ENCODE peak calls at places on chromosomes 13 and 19, in ten cellular contexts. R is psoas muscle, I is Calu3, O is adrenal gland, G is HCT116, A is cardiac muscle cell, N is nephron progenitor cell, V is neural crest cell, L is fibroblast of lung, U is ascending aorta. K is an unnamed sample.
A peak's percentile ranks its signal among the peaks of the same experiment; 100 is the strongest.

GRCh38 chr19:12996542-12997094 is 1.3 kb downstream of the NFIX start:
- DNase-seq in R (peak; percentile 83), I (no peak), O (peak; percentile 54), G (no peak), A (peak; percentile 47), N (no peak), V (no peak), L (peak; percentile 43), U (peak; percentile 70), K (no peak)

GRCh38 chr13:105847532-105848295 is 687.7 kb downstream of the EFNB2 start:
- DNase-seq in R (no peak), I (no peak), O (no peak), G (no peak), A (peak; percentile 12), N (no peak), V (no peak), L (peak; percentile 12), U (no peak), K (no peak)

GRCh38 chr13:77988355-77988754 is 69.7 kb upstream of the EDNRB start:
- DNase-seq in R (no peak), I (no peak), O (no peak), G (no peak), A (peak; percentile 8), N (no peak), V (no peak), L (no peak), U (no peak), K (no peak)

GRCh38 chr13:26614721-26615120 is 57.2 kb downstream of the WASF3 start:
- DNase-seq in R (no peak), I (no peak), O (no peak), G (no peak), A (no peak), N (no peak), V (no peak), L (no peak), U (no peak), K (no peak)

GRCh38 chr19:17953869-17954268 is 13.0 kb upstream of the KCNN1 start:
- DNase-seq in R (no peak), I (no peak), O (no peak), G (no peak), A (no peak), N (no peak), V (no peak), L (no peak), U (no peak), K (no peak)

GRCh38 chr13:33879044-33879596 is 61.2 kb downstream of the RFC3 start:
- DNase-seq in R (no peak), I (no peak), O (no peak), G (no peak), A (no peak), N (no peak), V (no peak), L (no peak), U (no peak), K (no peak)

GRCh38 chr19:19267305-19267704 is 5.8 kb downstream of the TM6SF2 start:
- DNase-seq in R (no peak), I (no peak), O (no peak), G (no peak), A (no peak), N (no peak), V (no peak), L (no peak), U (no peak), K (no peak)

GRCh38 chr19:29278716-29279115 is 65.8 kb upstream of the UQCRFS1 start:
- DNase-seq in R (no peak), I (no peak), O (no peak), G (no peak), A (no peak), N (no peak), V (no peak), L (no peak), U (no peak), K (no peak)

GRCh38 chr13:97004096-97004876 is 10.0 kb upstream of the OXGR1 start:
- DNase-seq in R (no peak), I (no peak), O (no peak), G (no peak), A (peak; percentile 91), N (no peak), V (no peak), L (peak; percentile 60), U (no peak), K (no peak)

GRCh38 chr13:113832204-113832603 is 31.7 kb downstream of the GAS6 start:
- DNase-seq in R (peak; percentile 57), I (no peak), O (no peak), G (no peak), A (no peak), N (no peak), V (no peak), L (no peak), U (no peak), K (no peak)

GRCh38 chr13:29976535-29976934 is 126.1 kb upstream of the UBL3 start:
- DNase-seq in R (no peak), I (no peak), O (no peak), G (no peak), A (no peak), N (no peak), V (no peak), L (no peak), U (no peak), K (no peak)

GRCh38 chr19:644789-645188 is 5.1 kb downstream of the FGF22 start:
- DNase-seq in R (no peak), I (no peak), O (no peak), G (no peak), A (no peak), N (no peak), V (no peak), L (no peak), U (no peak), K (no peak)

GRCh38 chr19:37930416-37930815 is 23.4 kb downstream of the SIPA1L3 start:
- DNase-seq in R (no peak), I (peak; percentile 45), O (peak; percentile 39), G (no peak), A (peak; percentile 46), N (no peak), V (no peak), L (no peak), U (no peak), K (no peak)

GRCh38 chr13:75839418-75839817 is 203.3 kb downstream of the LMO7 start:
- DNase-seq in R (no peak), I (no peak), O (no peak), G (no peak), A (no peak), N (no peak), V (no peak), L (no peak), U (no peak), K (no peak)

GRCh38 chr19:38290631-38291147 is 13.4 kb upstream of the C19orf33 start:
- DNase-seq in R (no peak), I (peak; percentile 82), O (no peak), G (no peak), A (peak; percentile 67), N (no peak), V (no peak), L (peak; percentile 91), U (no peak), K (no peak)

GRCh38 chr19:6800991-6801396 is 28.5 kb downstream of the VAV1 start:
- DNase-seq in R (no peak), I (peak; percentile 79), O (no peak), G (peak; percentile 39), A (peak; percentile 62), N (no peak), V (no peak), L (no peak), U (no peak), K (no peak)

GRCh38 chr13:27622102-27622820 is 569 bp downstream of the POLR1D start:
- DNase-seq in R (no peak), I (no peak), O (peak; percentile 40), G (no peak), A (no peak), N (no peak), V (no peak), L (peak; percentile 23), U (no peak), K (no peak)
- TF ChIP-seq CTCF in R (no peak), I (no peak), O (peak; percentile 10), G (no peak), A (peak; percentile 31), N (peak; percentile 8), V (peak; percentile 55), L (peak; percentile 14), U (peak; percentile 16), K (no peak)

DNA sequence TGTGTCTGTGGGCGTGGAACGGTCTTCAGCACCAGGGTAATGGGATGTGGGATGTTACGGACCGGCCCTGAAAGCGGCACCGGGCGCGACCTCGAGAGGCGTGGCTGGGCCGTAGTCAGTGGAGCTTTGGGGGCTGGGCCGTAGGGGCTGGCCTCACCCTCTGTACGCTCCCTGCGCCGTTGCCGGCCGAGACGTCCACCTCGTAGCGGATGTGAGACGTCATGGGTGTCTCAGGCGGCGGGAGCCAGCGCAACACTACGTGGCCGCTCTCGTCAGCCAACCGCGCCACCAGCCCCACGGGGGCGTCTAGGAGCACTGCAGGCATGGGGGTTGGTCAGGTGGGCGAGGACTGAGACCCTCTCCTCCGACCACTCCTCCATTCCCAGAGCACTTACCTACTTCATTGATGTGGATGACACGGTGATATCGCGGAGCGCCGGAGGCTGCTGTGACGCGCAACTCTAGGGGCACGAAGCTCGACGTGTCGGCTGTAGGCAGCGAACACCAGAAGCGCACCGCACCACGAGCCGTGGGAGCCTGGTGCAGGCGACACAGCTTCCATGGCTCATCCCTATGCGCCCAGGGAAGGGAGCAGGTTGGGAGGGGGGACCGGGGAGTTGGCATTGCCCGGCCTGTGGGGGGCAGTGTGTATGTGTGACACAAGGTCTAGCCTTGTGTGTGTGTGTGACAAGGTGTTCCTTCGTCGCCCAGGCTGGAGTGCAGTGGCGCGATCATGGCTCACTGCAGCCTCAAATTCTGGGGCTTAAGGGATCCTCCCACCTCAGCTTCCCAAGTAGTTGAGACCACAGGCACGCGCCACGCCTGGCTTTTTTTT is 2.4 kb downstream of the EPOR start:
- DNase-seq in R (peak; percentile 85), I (peak; percentile 76), O (peak; percentile 90), G (peak; percentile 90), A (peak; percentile 93), N (peak; percentile 81), V (peak; percentile 67), L (peak; percentile 82), U (peak; percentile 89), K (peak; percentile 65)
- TF ChIP-seq CTCF in R (no peak), I (peak; percentile 18), O (no peak), G (no peak), A (peak; percentile 24), N (no peak), V (peak; percentile 37), L (no peak), U (no peak), K (no peak)

GRCh38 chr19:4386038-4386782 is 14.1 kb downstream of the SH3GL1 start:
- DNase-seq in R (peak; percentile 44), I (no peak), O (peak; percentile 58), G (no peak), A (no peak), N (no peak), V (no peak), L (no peak), U (no peak), K (no peak)
- TF ChIP-seq CTCF in R (no peak), I (no peak), O (peak; percentile 27), G (no peak), A (no peak), N (no peak), V (peak; percentile 24), L (peak; percentile 13), U (no peak), K (peak; percentile 41)

DNA sequence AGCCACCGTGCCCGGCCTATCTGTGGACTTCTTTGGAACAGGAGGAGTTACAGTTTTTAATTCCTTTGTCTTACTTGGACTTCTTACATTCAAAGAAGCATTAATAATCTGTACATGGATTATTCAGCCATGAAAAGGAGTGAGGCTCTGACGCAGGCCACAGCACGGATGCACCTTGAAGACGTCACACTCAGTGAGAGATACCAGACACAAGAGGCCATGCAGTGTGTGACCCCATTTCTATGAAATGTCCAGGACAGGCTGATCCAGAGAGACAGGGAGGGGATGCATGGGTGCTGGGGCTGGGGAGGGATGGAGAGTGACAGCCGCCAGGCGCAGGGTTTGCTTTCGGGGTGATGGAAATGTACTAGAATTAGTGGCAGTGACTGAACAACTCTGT is 25.5 kb downstream of the PIP5K1C start:
- DNase-seq in R (no peak), I (no peak), O (no peak), G (no peak), A (no peak), N (no peak), V (no peak), L (no peak), U (no peak), K (no peak)
- TF ChIP-seq CTCF in R (no peak), I (no peak), O (no peak), G (no peak), A (no peak), N (no peak), V (no peak), L (no peak), U (no peak), K (no peak)